ENCODE peak calls at places on chromosomes 2 and 18, in seven cellular contexts. J is psoas muscle, L is A549, X is neural progenitor cell, I is AG04450, W is PC-9, Y is tibial artery. G is an unnamed sample.

GRCh38 chr2:85899284-85899683 is 10.5 kb upstream of the ST3GAL5 start:
- DNase-seq in J (no peak), L (no peak), X (no peak), I (no peak), W (no peak), Y (no peak), G (no peak)

GRCh38 chr2:215982465-215982875 is 30.9 kb downstream of the MREG start:
- DNase-seq in J (no peak), L (peak; percentile 84), X (no peak), I (peak; percentile 11), W (peak; percentile 100), Y (no peak), G (peak; percentile 17)

GRCh38 chr2:197904446-197904845 is 100.1 kb downstream of the PLCL1 start:
- DNase-seq in J (no peak), L (no peak), X (no peak), I (no peak), W (no peak), Y (no peak), G (no peak)

GRCh38 chr2:136171223-136171622 is 53.3 kb upstream of the CXCR4 start:
- DNase-seq in J (no peak), L (no peak), X (no peak), I (no peak), W (no peak), Y (no peak), G (no peak)

GRCh38 chr2:199833525-199833924 is 17.5 kb downstream of the FTCDNL1 start:
- DNase-seq in J (no peak), L (no peak), X (no peak), I (no peak), W (no peak), Y (no peak), G (no peak)

GRCh38 chr2:64454316-64455030 is 511 bp downstream of the LGALSL start:
- DNase-seq in J (peak; percentile 81), L (peak; percentile 68), X (peak; percentile 83), I (no peak), W (peak; percentile 46), Y (peak; percentile 38), G (peak; percentile 78)

GRCh38 chr2:127864877-127865276 is 6.9 kb upstream of the POLR2D start:
- DNase-seq in J (peak; percentile 64), L (peak; percentile 57), X (no peak), I (no peak), W (no peak), Y (no peak), G (peak; percentile 39)

GRCh38 chr2:62112192-62112591 is 83.7 kb upstream of the B3GNT2 start:
- DNase-seq in J (no peak), L (no peak), X (peak; percentile 26), I (no peak), W (no peak), Y (no peak), G (no peak)

GRCh38 chr2:132275396-132275795 is 113.6 kb upstream of the ANKRD30BL start:
- DNase-seq in J (no peak), L (no peak), X (no peak), I (no peak), W (no peak), Y (no peak), G (no peak)

GRCh38 chr2:69386789-69387734 is at the start of gene GFPT1:
- DNase-seq in J (peak; percentile 97), L (peak; percentile 78), X (peak; percentile 94), I (peak; percentile 83), W (peak; percentile 83), Y (peak; percentile 93), G (peak; percentile 98)

GRCh38 chr2:13681936-13682335 is 950.6 kb upstream of the LRATD1 start:
- DNase-seq in J (no peak), L (no peak), X (no peak), I (no peak), W (no peak), Y (no peak), G (no peak)

GRCh38 chr2:168392797-168393196 is 63.3 kb upstream of the CERS6 start:
- DNase-seq in J (no peak), L (no peak), X (no peak), I (no peak), W (no peak), Y (no peak), G (no peak)

GRCh38 chr2:150610670-150611279 is 123.3 kb upstream of the RND3 start:
- DNase-seq in J (no peak), L (peak; percentile 56), X (peak; percentile 55), I (no peak), W (peak; percentile 35), Y (no peak), G (peak; percentile 77)

GRCh38 chr2:238308177-238308576 is 12.1 kb upstream of the TRAF3IP1 start:
- DNase-seq in J (no peak), L (no peak), X (peak; percentile 48), I (no peak), W (no peak), Y (no peak), G (no peak)

GRCh38 chr2:126770466-126770865 is 114.5 kb downstream of the GYPC start:
- DNase-seq in J (no peak), L (no peak), X (no peak), I (no peak), W (no peak), Y (no peak), G (no peak)

DNA sequence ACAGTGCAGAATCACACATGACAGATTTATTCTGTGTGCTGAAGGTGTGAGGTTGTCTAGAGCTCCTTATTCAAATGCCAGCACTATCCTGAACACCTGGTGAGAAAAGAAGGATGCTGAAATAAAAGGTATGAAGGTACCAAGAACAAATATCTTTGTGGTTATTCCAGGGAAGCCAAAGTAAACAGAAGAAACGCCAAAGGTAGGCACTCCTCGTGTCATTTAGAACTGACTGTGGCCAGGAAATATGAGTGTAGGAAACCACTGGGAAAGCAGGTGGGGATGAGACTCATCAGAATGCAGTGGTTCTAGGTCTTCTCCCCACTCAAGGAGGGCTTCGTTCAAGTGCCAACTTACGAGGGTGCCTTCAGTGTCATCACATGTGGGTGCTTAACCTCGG is 80.8 kb downstream of the KIF5C start:
- DNase-seq in J (no peak), L (no peak), X (no peak), I (no peak), W (peak; percentile 65), Y (no peak), G (no peak)
- TF ChIP-seq CTCF in J (no peak), L (no peak), X (no peak), I (no peak), W (no peak), Y (no peak), G (no peak)

DNA sequence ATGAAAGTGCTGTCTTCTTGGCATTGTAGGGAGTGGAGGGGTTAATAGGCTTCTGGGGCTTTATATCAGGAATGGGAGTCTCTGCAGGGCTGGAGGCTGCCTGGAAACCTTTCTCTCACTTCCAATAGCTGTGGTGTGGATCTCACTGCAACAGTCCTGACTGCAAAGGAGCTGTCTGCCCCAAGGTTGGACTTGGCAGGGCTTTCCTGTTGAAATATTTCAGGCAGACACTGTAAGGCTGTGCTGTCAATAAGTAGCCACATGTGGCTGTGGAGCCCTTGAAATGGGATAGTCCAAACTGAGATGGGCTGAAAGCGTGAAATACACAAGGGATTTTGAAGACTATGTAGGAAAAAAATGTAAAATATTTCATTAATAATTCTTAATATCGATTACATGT is 399.1 kb upstream of the SPRED2 start:
- DNase-seq in J (no peak), L (no peak), X (no peak), I (no peak), W (no peak), Y (no peak), G (no peak)
- H3K9me3 ChIP-seq in J (no peaks in the 10 kb centered on the region), L (no peaks in the 10 kb centered on the region), X (no peaks in the 10 kb centered on the region), I (no peaks in the 10 kb centered on the region), W (no peaks in the 10 kb centered on the region), Y (no peaks in the 10 kb centered on the region), G (no peaks in the 10 kb centered on the region)

GRCh38 chr2:222610746-222611145 is 45.1 kb downstream of the FARSB start:
- DNase-seq in J (no peak), L (no peak), X (peak; percentile 39), I (no peak), W (no peak), Y (no peak), G (no peak)
- TF ChIP-seq CTCF in J (peak; percentile 15), L (no peak), X (peak; percentile 54), I (no peak), W (peak; percentile 51), Y (no peak), G (peak; percentile 13)

DNA sequence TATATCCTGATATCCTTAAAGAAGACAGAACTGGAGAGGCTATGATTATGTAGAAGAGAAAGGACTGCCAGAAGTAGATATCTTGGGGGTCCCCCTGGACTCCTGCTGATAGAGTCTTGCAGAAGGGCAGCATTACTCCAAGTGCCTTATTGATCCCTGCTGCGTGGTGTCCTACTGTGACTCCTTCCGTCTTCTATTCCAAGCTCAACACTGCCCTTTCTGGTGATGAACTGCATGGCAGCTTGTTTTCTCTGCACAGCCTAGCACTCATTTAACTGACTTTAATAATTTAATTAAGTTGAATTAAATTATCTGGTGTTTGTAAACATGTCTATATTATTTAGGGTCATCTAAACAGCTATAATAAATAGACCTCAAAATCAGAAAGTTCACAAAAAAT is 194.1 kb upstream of the DSEL start:
- DNase-seq in J (no peak), L (no peak), X (peak; percentile 14), I (no peak), W (no peak), Y (no peak), G (no peak)
- H3K9me3 ChIP-seq in J (no peaks in the 10 kb centered on the region), L (no peaks in the 10 kb centered on the region), X (no peaks in the 10 kb centered on the region), I (no peaks in the 10 kb centered on the region), W (no peaks in the 10 kb centered on the region), Y (no peaks in the 10 kb centered on the region), G (no peaks in the 10 kb centered on the region)

GRCh38 chr2:48724278-48724677 is 31.2 kb downstream of the LHCGR start:
- DNase-seq in J (no peak), L (no peak), X (no peak), I (no peak), W (no peak), Y (no peak), G (no peak)

GRCh38 chr2:48725696-48726494 is 29.6 kb downstream of the LHCGR start:
- DNase-seq in J (no peak), L (no peak), X (no peak), I (no peak), W (no peak), Y (no peak), G (peak; percentile 41)

GRCh38 chr2:48728827-48729226 is 26.7 kb downstream of the LHCGR start:
- DNase-seq in J (no peak), L (no peak), X (no peak), I (no peak), W (no peak), Y (no peak), G (no peak)

GRCh38 chr2:48728295-48728694 is 27.2 kb downstream of the LHCGR start:
- DNase-seq in J (no peak), L (no peak), X (no peak), I (no peak), W (no peak), Y (no peak), G (no peak)

GRCh38 chr2:48727560-48727959 is 28.0 kb downstream of the LHCGR start:
- DNase-seq in J (no peak), L (no peak), X (no peak), I (no peak), W (no peak), Y (no peak), G (no peak)
- TF ChIP-seq CTCF in J (no peak), L (no peak), X (peak; percentile 37), I (no peak), W (peak; percentile 48), Y (no peak), G (no peak)

GRCh38 chr2:148701877-148702276 is 57.3 kb downstream of the EPC2 start:
- DNase-seq in J (no peak), L (no peak), X (no peak), I (no peak), W (no peak), Y (no peak), G (no peak)
- H3K9me3 ChIP-seq in J (peaks cover 18% of the 10 kb centered on the region), L (peaks cover 31% of the 10 kb centered on the region), X (peaks cover 21% of the 10 kb centered on the region), I (no peaks in the 10 kb centered on the region), W (no peaks in the 10 kb centered on the region), Y (no peaks in the 10 kb centered on the region), G (no peaks in the 10 kb centered on the region)

GRCh38 chr2:9703701-9704221 is 73.0 kb upstream of the YWHAQ start:
- DNase-seq in J (no peak), L (peak; percentile 98), X (no peak), I (peak; percentile 62), W (peak; percentile 97), Y (no peak), G (peak; percentile 71)
- TF ChIP-seq CTCF in J (no peak), L (no peak), X (no peak), I (peak; percentile 34), W (peak; percentile 33), Y (no peak), G (no peak)